ENCODE peak calls at places on chromosomes 12 and 14, in six cellular contexts. F is mesendoderm, I is GM23248, Q is body of pancreas, A is left ventricle myocardium inferior, U is SK-N-SH. W is an unnamed sample. For H3K27me3 and H3K4me1, the result is how much of the 10 kb centered on the place peaks cover.

GRCh38 chr12:48678561-48679185 is 3.4 kb downstream of the KANSL2 start:
- DNase-seq in F (no peak), Q (no peak), A (no peak), I (no peak), U (no peak), W (no peak)

GRCh38 chr14:83757896-83758295 is 1772.0 kb upstream of the FLRT2 start:
- DNase-seq in U (no peak), I (no peak), A (no peak), F (no peak), Q (no peak), W (no peak)

GRCh38 chr14:45621731-45622130 is 368.7 kb upstream of the MIS18BP1 start:
- DNase-seq in A (no peak), U (no peak), F (no peak), I (no peak), Q (no peak), W (no peak)

GRCh38 chr14:33794791-33795300 is 156.0 kb downstream of the EGLN3 start:
- DNase-seq in I (peak), F (no peak), A (no peak), U (no peak), Q (no peak), W (no peak)

GRCh38 chr12:26648584-26648983 is 184.4 kb downstream of the ITPR2 start:
- DNase-seq in F (no peak), A (no peak), U (no peak), I (peak), Q (no peak), W (no peak)

GRCh38 chr12:131758016-131758739 is 47.3 kb downstream of the SFSWAP start:
- DNase-seq in F (no peak), U (no peak), A (peak), Q (no peak), I (no peak), W (no peak)

GRCh38 chr12:131250028-131250950 is 296.6 kb downstream of the ADGRD1 start:
- DNase-seq in I (no peak), Q (no peak), A (no peak), F (no peak), U (no peak), W (no peak)

GRCh38 chr14:95226801-95227200 is 69.5 kb upstream of the DICER1 start:
- DNase-seq in Q (no peak), U (no peak), A (no peak), I (no peak), F (no peak), W (no peak)

GRCh38 chr12:123807670-123808069 is 45.6 kb downstream of the DNAH10 start:
- DNase-seq in U (peak), I (no peak), Q (no peak), A (no peak), F (peak), W (no peak)

GRCh38 chr14:89131004-89131750 is 285.9 kb downstream of the FOXN3 start:
- DNase-seq in U (no peak), I (no peak), F (no peak), Q (no peak), A (no peak), W (no peak)

GRCh38 chr12:64796205-64796845 is 28.1 kb upstream of the TBC1D30 start:
- DNase-seq in U (peak), Q (peak), I (peak), A (no peak), F (peak), W (peak)

GRCh38 chr12:93595336-93595735 is 22.9 kb downstream of the SOCS2 start:
- DNase-seq in Q (no peak), U (no peak), A (no peak), I (no peak), F (no peak), W (no peak)

GRCh38 chr12:103495158-103495782 is 498 bp downstream of the C12orf42 start:
- DNase-seq in A (no peak), I (no peak), Q (peak), F (peak), U (peak), W (peak)

GRCh38 chr14:86464386-86464785 is 934.4 kb downstream of the FLRT2 start:
- DNase-seq in I (peak), U (no peak), A (no peak), Q (no peak), F (no peak), W (peak)

GRCh38 chr12:17372508-17372907 is 717.5 kb downstream of the RERGL start:
- DNase-seq in F (no peak), U (no peak), Q (no peak), A (no peak), I (no peak), W (no peak)

GRCh38 chr14:95222151-95222631 is 64.9 kb upstream of the DICER1 start:
- DNase-seq in Q (no peak), I (peak), U (no peak), A (no peak), F (peak), W (no peak)

GRCh38 chr12:58395470-58395869 is 454.1 kb downstream of the ATP23 start:
- DNase-seq in U (no peak), A (no peak), I (peak), F (no peak), Q (no peak), W (no peak)

GRCh38 chr12:119668315-119668651 is 350 bp downstream of the PRKAB1 start:
- DNase-seq in F (no peak), U (no peak), Q (no peak), I (peak), A (no peak), W (no peak)

GRCh38 chr12:106245767-106246166 is 2.1 kb downstream of the CKAP4 start:
- DNase-seq in I (peak), A (no peak), F (peak), Q (peak), U (no peak), W (no peak)

GRCh38 chr12:131674373-131674772 is 36.5 kb upstream of the SFSWAP start:
- DNase-seq in U (no peak), Q (no peak), A (no peak), I (no peak), F (no peak), W (no peak)

GRCh38 chr14:79724934-79725717 is 486.2 kb downstream of the DIO2 start:
- DNase-seq in I (peak), A (no peak), F (no peak), Q (peak), U (no peak), W (no peak)

GRCh38 chr14:54221971-54222370 is 174.8 kb upstream of the CDKN3 start:
- DNase-seq in F (no peak), I (no peak), U (no peak), Q (no peak), A (peak), W (no peak)

GRCh38 chr14:54219281-54220121 is 177.3 kb upstream of the CDKN3 start:
- DNase-seq in F (peak), A (no peak), U (peak), I (peak), Q (no peak), W (no peak)

GRCh38 chr14:54221432-54221803 is 175.4 kb upstream of the CDKN3 start:
- DNase-seq in F (no peak), U (no peak), I (no peak), Q (no peak), A (no peak), W (no peak)

GRCh38 chr14:54220122-54220691 is 176.6 kb upstream of the CDKN3 start:
- DNase-seq in A (peak), F (peak), U (peak), I (peak), Q (no peak), W (no peak)

GRCh38 chr14:54220697-54221431 is 175.9 kb upstream of the CDKN3 start:
- DNase-seq in F (no peak), A (no peak), U (peak), Q (no peak), I (no peak), W (no peak)
- H3K27me3 ChIP-seq in F (under half), A (half or more), U (under half), Q (under half), I (under half), W (under half)

GRCh38 chr14:49909016-49909415 is 16.1 kb downstream of the ARF6 start:
- DNase-seq in I (no peak), Q (no peak), F (no peak), U (no peak), A (no peak), W (no peak)

GRCh38 chr14:49904270-49904669 is 11.4 kb downstream of the ARF6 start:
- DNase-seq in I (no peak), F (no peak), Q (no peak), A (no peak), U (no peak), W (no peak)

GRCh38 chr14:49907186-49907585 is 14.3 kb downstream of the ARF6 start:
- DNase-seq in U (no peak), Q (no peak), F (no peak), I (no peak), A (no peak), W (no peak)

GRCh38 chr14:49908433-49908782 is 15.5 kb downstream of the ARF6 start:
- DNase-seq in Q (no peak), A (no peak), U (no peak), F (no peak), I (peak), W (no peak)
- H3K4me3 ChIP-seq in Q (no peak), A (no peak), U (no peak), F (no peak), I (peak), W (no peak)

GRCh38 chr14:22819191-22819988 is 4.2 kb upstream of the SLC7A7 start:
- DNase-seq in A (peak), Q (peak), U (no peak), I (peak), F (peak), W (no peak)

GRCh38 chr14:22822017-22822618 is 6.9 kb upstream of the SLC7A7 start:
- DNase-seq in A (no peak), I (no peak), F (peak), U (no peak), Q (no peak), W (no peak)

GRCh38 chr14:22820731-22821130 is 5.5 kb upstream of the SLC7A7 start:
- DNase-seq in U (no peak), Q (no peak), A (no peak), F (peak), I (peak), W (no peak)

GRCh38 chr14:22822619-22823551 is 6.8 kb upstream of the MRPL52 start:
- DNase-seq in A (peak), U (peak), Q (peak), F (peak), I (peak), W (peak)

GRCh38 chr14:22821193-22822016 is 6.2 kb upstream of the SLC7A7 start:
- DNase-seq in U (no peak), F (peak), I (peak), Q (peak), A (no peak), W (no peak)
- H3K4me1 ChIP-seq in U (under half), F (under half), I (under half), Q (half or more), A (under half), W (under half)

GRCh38 chr14:74220991-74221390 is 18.3 kb upstream of the VSX2 start:
- DNase-seq in Q (no peak), A (no peak), I (no peak), U (no peak), F (no peak), W (no peak)
- H3K27me3 ChIP-seq in Q (under half), A (half or more), I (under half), U (under half), F (under half), W (half or more)

GRCh38 chr14:24071836-24072420 is 566 bp downstream of the CPNE6 start:
- DNase-seq in A (no peak), F (no peak), I (no peak), U (no peak), Q (no peak), W (no peak)
- H3K4me3 ChIP-seq in A (no peak), F (no peak), I (no peak), U (no peak), Q (no peak), W (no peak)

GRCh38 chr12:54421873-54422250 is 2.8 kb upstream of the ITGA5 start:
- DNase-seq in F (no peak), I (no peak), A (no peak), U (no peak), Q (no peak), W (no peak)

GRCh38 chr12:54421175-54421872 is 2.3 kb upstream of the ITGA5 start:
- DNase-seq in Q (peak), U (no peak), I (peak), F (no peak), A (peak), W (no peak)

GRCh38 chr12:54426690-54427089 is 7.6 kb upstream of the ITGA5 start:
- DNase-seq in Q (no peak), I (no peak), U (no peak), F (no peak), A (no peak), W (no peak)

GRCh38 chr12:54425696-54426095 is 6.6 kb upstream of the ITGA5 start:
- DNase-seq in U (no peak), Q (no peak), F (no peak), A (no peak), I (no peak), W (no peak)

GRCh38 chr12:54424232-54424631 is 5.2 kb upstream of the ITGA5 start:
- DNase-seq in Q (no peak), A (no peak), U (no peak), F (no peak), I (peak), W (no peak)
- H3K4me1 ChIP-seq in Q (under half), A (half or more), U (under half), F (under half), I (half or more), W (under half)

GRCh38 chr14:100591453-100592371 is 4.5 kb upstream of the BEGAIN start:
- DNase-seq in Q (no peak), I (no peak), U (peak), A (no peak), F (no peak), W (peak)

GRCh38 chr14:100592972-100593371 is 5.8 kb upstream of the BEGAIN start:
- DNase-seq in A (no peak), U (peak), F (no peak), I (no peak), Q (no peak), W (peak)

GRCh38 chr14:100592461-100592871 is 5.2 kb upstream of the BEGAIN start:
- DNase-seq in I (no peak), F (no peak), Q (no peak), U (no peak), A (no peak), W (peak)

GRCh38 chr14:100593751-100594624 is 6.8 kb upstream of the BEGAIN start:
- DNase-seq in I (no peak), U (no peak), F (no peak), Q (no peak), A (peak), W (peak)

GRCh38 chr14:100594625-100594951 is 7.4 kb upstream of the BEGAIN start:
- DNase-seq in I (no peak), Q (no peak), A (peak), U (no peak), F (no peak), W (no peak)
- H3K27me3 ChIP-seq in I (half or more), Q (under half), A (half or more), U (under half), F (under half), W (under half)